ENCODE peak calls at places on chromosomes 12 and 14, in eight cellular contexts. V, Q, A, G, W, U, N and M are unnamed samples.
A peak's percentile ranks its signal among the peaks of the same experiment; 100 is the strongest.

GRCh38 chr14:94341654-94342333 is 18.7 kb upstream of the SERPINA6 start:
- DNase-seq in U (peak; percentile 28), V (no peak), G (no peak), W (no peak), A (no peak), Q (no peak), N (no peak), M (no peak)

GRCh38 chr14:76784881-76785280 is 23.6 kb downstream of the VASH1 start:
- DNase-seq in G (no peak), W (peak; percentile 90), A (peak; percentile 81), U (peak; percentile 83), Q (peak; percentile 51), N (peak; percentile 74), V (peak; percentile 92), M (peak; percentile 96)

GRCh38 chr12:62898568-62898967 is 36.4 kb downstream of the PPM1H start:
- DNase-seq in U (peak; percentile 26), N (no peak), W (no peak), Q (no peak), G (no peak), A (peak; percentile 32), V (no peak), M (no peak)

GRCh38 chr12:104281636-104282035 is 21.9 kb upstream of the EID3 start:
- DNase-seq in U (no peak), W (no peak), N (no peak), V (no peak), A (peak; percentile 64), Q (no peak), G (no peak), M (no peak)

GRCh38 chr12:104054681-104055346 is 4.8 kb upstream of the GLT8D2 start:
- DNase-seq in N (no peak), Q (no peak), A (no peak), W (no peak), U (no peak), V (peak; percentile 9), G (no peak), M (peak; percentile 76)

GRCh38 chr12:85057370-85057963 is 21.3 kb downstream of the LRRIQ1 start:
- DNase-seq in U (peak; percentile 61), Q (peak; percentile 12), A (peak; percentile 68), G (no peak), N (peak; percentile 45), V (peak; percentile 62), W (no peak), M (peak; percentile 80)

GRCh38 chr12:1606021-1606622 is 11.7 kb upstream of the FBXL14 start:
- DNase-seq in N (no peak), W (peak; percentile 96), U (peak; percentile 88), Q (peak; percentile 84), G (no peak), A (peak; percentile 97), V (peak; percentile 93), M (peak; percentile 91)

GRCh38 chr14:23353433-23353780 is 720 bp upstream of the SLC22A17 start:
- DNase-seq in Q (no peak), G (no peak), V (no peak), A (no peak), U (no peak), N (no peak), W (no peak), M (no peak)

GRCh38 chr12:111304642-111305071 is 64.2 kb downstream of the PHETA1 start:
- DNase-seq in G (no peak), N (no peak), Q (no peak), W (no peak), V (peak; percentile 78), U (peak; percentile 39), A (peak; percentile 42), M (peak; percentile 94)